ENCODE peak calls at places on chromosomes 7 and 10, in nine cellular contexts. R is neural progenitor cell; H is smooth muscle cell of the brain vasculature; S is cardiac fibroblast; D is PC-3; B is IMR-90; J is HCT116; T is CD8-positive, alpha-beta memory T cell; Y is T-helper 17 cell. P is an unnamed sample.

GRCh38 chr10:128096486-128097199 is 29.6 kb downstream of the MKI67 start:
- DNase-seq in R (no peak), H (no peak), S (peak; percentile 19), D (no peak), B (no peak), J (no peak), T (no peak), Y (no peak), P (no peak)

GRCh38 chr7:128740996-128741395 is 1.8 kb downstream of the CALU start:
- DNase-seq in R (no peak), H (no peak), S (peak; percentile 46), D (no peak), B (no peak), J (no peak), T (no peak), Y (no peak), P (no peak)

GRCh38 chr10:124524991-124525653 is 63.5 kb downstream of the LHPP start:
- DNase-seq in R (no peak), H (no peak), S (peak; percentile 60), D (peak; percentile 4), B (no peak), J (no peak), T (no peak), Y (no peak), P (no peak)

GRCh38 chr7:33243319-33243881 is 114.0 kb downstream of the BBS9 start:
- DNase-seq in R (peak; percentile 55), H (peak; percentile 17), S (peak; percentile 81), D (peak; percentile 63), B (peak; percentile 70), J (peak; percentile 26), T (no peak), Y (no peak), P (no peak)

GRCh38 chr7:105131033-105131656 is 117.1 kb downstream of the KMT2E start:
- DNase-seq in R (no peak), H (no peak), S (no peak), D (no peak), B (peak; percentile 60), J (no peak), T (no peak), Y (no peak), P (no peak)

GRCh38 chr7:98398567-98399372 is 2.1 kb downstream of the BAIAP2L1 start:
- DNase-seq in R (peak; percentile 9), H (no peak), S (no peak), D (peak; percentile 15), B (no peak), J (no peak), T (no peak), Y (no peak), P (no peak)

GRCh38 chr7:30321992-30322637 is 37.7 kb downstream of the ZNRF2 start:
- DNase-seq in R (no peak), H (no peak), S (peak; percentile 41), D (no peak), B (no peak), J (no peak), T (peak; percentile 36), Y (no peak), P (peak; percentile 9)

GRCh38 chr10:51198170-51198569 is 123.9 kb downstream of the PRKG1 start:
- DNase-seq in R (no peak), H (no peak), S (no peak), D (peak; percentile 57), B (no peak), J (no peak), T (no peak), Y (no peak), P (no peak)

P was measured in CD8-positive, alpha-beta T cell.